ENCODE peak calls at places on chromosomes 2 and 18, in four cellular contexts. T is uterus, B is mammary epithelial cell, S is BE2C. R is an unnamed sample.

GRCh38 chr2:160507464-160507863 is 13.9 kb upstream of the RBMS1 start:
- DNase-seq in T (no peak), B (no peak), S (no peak), R (no peak)

GRCh38 chr2:112031473-112031872 is 23.6 kb upstream of the TMEM87B start:
- DNase-seq in T (peak; percentile 35), B (no peak), S (no peak), R (no peak)

GRCh38 chr2:201118957-201119848 is 3.2 kb downstream of the CFLAR start:
- DNase-seq in T (no peak), B (no peak), S (no peak), R (no peak)

GRCh38 chr2:105237045-105237765 is 4.3 kb upstream of the GPR45 start:
- DNase-seq in T (no peak), B (no peak), S (no peak), R (no peak)

GRCh38 chr2:241649414-241649813 is 11.9 kb downstream of the ATG4B start:
- DNase-seq in T (no peak), B (no peak), S (no peak), R (no peak)

GRCh38 chr2:7083580-7084509 is 166.6 kb downstream of the RNF144A start:
- DNase-seq in T (no peak), B (peak; percentile 19), S (peak; percentile 51), R (peak; percentile 40)

GRCh38 chr2:240868286-240869108 is at the start of gene AGXT:
- DNase-seq in T (peak; percentile 24), B (no peak), S (no peak), R (no peak)

GRCh38 chr2:152413228-152414030 is 78.5 kb downstream of the FMNL2 start:
- DNase-seq in T (no peak), B (no peak), S (no peak), R (no peak)

GRCh38 chr2:3101704-3102055 is 275.9 kb downstream of the EIPR1 start:
- DNase-seq in T (no peak), B (no peak), S (no peak), R (no peak)

GRCh38 chr2:20728114-20728758 is 61.3 kb downstream of the GDF7 start:
- DNase-seq in T (no peak), B (peak; percentile 67), S (peak; percentile 11), R (no peak)

GRCh38 chr2:29844713-29845320 is 76.6 kb downstream of the ALK start:
- DNase-seq in T (no peak), B (no peak), S (no peak), R (no peak)

GRCh38 chr2:122863516-122863915 is 1108.1 kb downstream of the TSN start:
- DNase-seq in T (no peak), B (no peak), S (no peak), R (no peak)

DNA sequence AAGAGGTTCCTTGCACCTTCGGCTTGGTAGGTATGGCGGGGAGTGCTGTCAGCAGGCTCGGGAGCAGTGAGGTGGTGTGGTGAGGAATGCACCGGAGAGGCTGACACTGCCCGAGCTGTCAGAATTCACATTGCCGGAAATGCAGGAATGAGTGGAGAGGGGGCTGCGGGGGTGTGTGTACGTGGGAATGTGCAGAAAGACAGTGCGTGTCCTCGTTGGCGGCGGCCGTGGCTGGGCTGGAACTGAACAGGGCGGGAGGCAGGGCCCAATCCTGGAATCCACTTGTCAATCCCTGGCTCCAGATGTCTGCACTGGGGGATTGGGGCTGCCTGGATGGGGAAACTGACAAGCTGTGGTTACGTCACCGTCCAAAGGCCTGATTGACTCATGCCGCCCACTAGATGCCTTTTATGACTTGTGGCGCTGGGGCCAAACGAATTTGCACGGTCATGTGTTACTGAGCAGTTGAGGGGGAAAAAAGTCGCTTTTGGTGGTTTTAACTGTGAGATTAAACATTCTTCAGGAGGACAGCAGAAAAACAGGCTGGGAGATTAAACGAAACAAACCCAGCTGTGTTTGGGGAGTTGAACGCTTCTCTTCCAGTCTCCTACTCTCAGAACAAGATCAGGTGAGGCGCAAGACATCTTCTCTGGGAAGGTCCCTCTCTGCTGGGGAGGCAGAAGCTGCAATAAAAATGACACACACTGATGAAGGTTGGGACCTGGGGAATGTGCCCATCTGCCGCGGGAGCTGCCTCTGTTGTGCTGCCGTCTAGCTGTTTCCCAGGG is 189.4 kb upstream of the GLI2 start:
- DNase-seq in T (peak; percentile 47), B (no peak), S (no peak), R (no peak)
- TF ChIP-seq CTCF in T (no peak), B (no peak), S (no peak), R (no peak)

DNA sequence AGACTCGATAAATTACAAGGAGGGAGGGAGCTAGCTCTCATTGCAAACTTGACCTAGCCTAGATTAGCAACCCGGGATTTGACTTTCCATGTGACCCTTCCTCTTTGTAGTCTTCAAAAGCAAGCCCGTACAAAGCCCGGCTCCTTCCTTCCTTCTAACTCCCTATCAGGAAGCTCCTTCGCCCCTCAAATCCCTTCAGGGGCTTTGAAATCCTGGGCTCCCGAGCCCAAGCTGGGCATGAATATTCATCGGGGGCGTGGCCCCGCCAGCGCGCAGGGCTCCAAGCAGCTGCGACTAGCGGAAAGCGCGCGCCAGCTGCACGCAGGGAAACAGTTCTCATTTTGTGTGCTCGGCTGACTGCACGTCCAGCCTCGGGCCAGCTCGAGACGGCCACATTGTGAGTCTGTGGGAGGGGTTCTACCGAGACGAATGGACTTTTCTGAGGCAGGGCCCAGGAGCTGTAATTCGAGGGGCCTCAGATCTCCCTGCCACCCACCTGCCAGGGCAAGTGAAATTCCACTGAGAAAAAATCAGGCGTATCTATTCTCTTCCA is 84.0 kb upstream of the PELI1 start:
- DNase-seq in T (peak; percentile 78), B (peak; percentile 59), S (peak; percentile 81), R (peak; percentile 92)
- TF ChIP-seq CTCF in T (peak; percentile 14), B (no peak), S (no peak), R (no peak)

GRCh38 chr2:67567866-67568265 is 170.7 kb downstream of the ETAA1 start:
- DNase-seq in T (no peak), B (no peak), S (no peak), R (no peak)

GRCh38 chr2:67565761-67566160 is 168.6 kb downstream of the ETAA1 start:
- DNase-seq in T (no peak), B (no peak), S (no peak), R (no peak)

GRCh38 chr2:67566958-67567635 is 170.0 kb downstream of the ETAA1 start:
- DNase-seq in T (no peak), B (no peak), S (no peak), R (no peak)

GRCh38 chr2:67564626-67565025 is 167.5 kb downstream of the ETAA1 start:
- DNase-seq in T (no peak), B (no peak), S (no peak), R (no peak)

DNA sequence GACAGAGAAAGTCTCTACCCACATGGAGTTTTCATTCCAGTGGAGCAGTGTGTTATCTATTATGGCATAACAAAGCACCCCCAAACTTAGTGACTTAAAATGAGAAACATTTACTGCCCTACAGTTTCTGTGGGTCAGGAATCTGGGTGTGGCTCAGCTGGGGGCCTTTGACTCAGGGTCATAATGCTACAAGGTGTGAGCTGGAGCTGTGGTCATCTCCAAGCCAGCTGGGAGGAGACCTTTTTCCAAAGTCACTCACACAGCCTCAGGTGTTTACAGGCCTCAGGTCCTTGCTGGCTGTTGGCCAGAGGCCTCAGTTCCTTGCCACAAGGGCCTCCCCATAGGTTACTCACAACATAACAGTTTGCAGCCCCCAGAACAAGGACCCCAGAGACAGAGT is 169.2 kb downstream of the ETAA1 start:
- DNase-seq in T (no peak), B (peak; percentile 30), S (no peak), R (no peak)
- TF ChIP-seq CTCF in T (no peak), B (no peak), S (no peak), R (no peak)

GRCh38 chr2:224850081-224850480 is 133.9 kb upstream of the CCDC195 start:
- DNase-seq in T (no peak), B (peak; percentile 54), S (no peak), R (no peak)

GRCh38 chr2:224847431-224847830 is 131.3 kb upstream of the CCDC195 start:
- DNase-seq in T (no peak), B (no peak), S (no peak), R (no peak)

GRCh38 chr2:224847961-224848850 is 132.0 kb upstream of the CCDC195 start:
- DNase-seq in T (no peak), B (peak; percentile 84), S (peak; percentile 31), R (no peak)

GRCh38 chr2:224849264-224849663 is 133.1 kb upstream of the CCDC195 start:
- DNase-seq in T (no peak), B (peak; percentile 32), S (no peak), R (no peak)
- TF ChIP-seq CTCF in T (no peak), B (peak; percentile 41), S (no peak), R (no peak)

DNA sequence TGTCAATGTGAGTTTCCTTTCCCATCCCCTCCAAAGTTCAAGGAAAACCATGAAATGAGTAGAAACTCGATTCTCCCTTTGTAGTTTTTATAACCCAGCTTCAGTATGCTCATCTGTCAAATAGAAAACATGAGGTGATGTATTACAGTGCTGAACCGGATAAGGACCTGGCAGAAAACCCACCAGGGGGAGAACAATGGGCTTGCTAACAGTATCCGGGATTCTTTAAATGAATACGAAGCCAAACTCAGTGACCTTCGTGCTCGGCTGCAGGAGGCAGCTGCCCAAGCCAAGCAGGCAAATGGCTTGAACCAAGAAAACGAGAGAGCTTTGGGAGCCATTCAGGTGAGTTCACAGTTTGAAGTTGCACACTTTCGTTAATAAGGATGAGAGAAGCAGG is 113.6 kb upstream of the TTC39C start:
- DNase-seq in T (no peak), B (no peak), S (no peak), R (no peak)
- TF ChIP-seq CTCF in T (no peak), B (no peak), S (no peak), R (no peak)

DNA sequence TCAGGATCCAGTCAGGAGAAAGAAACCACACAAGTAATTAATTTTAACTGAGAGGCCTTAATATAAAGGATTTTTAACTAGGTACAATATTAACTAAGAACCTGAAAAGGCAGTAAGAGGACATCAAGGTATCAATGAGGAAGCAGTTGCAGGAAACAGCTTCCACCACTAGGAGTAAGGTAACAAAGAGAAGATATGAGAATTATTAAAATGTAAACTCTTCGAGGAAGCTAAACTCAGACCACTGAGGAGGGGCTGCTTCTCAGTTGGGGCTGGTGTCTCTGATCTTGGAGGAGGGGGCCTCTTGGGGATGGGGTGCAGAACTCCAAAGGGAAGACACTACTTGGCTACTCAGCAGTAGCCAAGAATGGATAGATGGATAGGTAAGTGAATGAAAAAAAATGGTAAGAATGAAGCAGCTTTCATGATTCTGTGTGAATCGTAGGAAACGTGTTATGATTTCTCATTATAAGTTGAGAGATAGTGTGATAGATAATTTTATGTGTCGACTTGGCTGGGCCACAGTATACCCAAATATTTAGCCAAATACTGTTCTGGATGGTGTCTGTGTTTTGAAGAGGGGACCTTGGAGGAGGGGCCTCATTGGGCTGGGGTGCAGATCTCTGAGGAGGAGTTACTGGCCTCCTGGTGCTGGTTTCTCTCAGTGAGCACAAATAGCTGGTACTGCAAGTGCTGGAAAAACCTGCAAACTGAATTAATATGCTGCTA is 547.7 kb upstream of the LRRTM1 start:
- DNase-seq in T (no peak), B (no peak), S (no peak), R (no peak)
- TF ChIP-seq CTCF in T (no peak), B (no peak), S (peak; percentile 22), R (peak; percentile 45)

GRCh38 chr2:170991398-170992185 is 62.5 kb downstream of the GORASP2 start:
- DNase-seq in T (no peak), B (no peak), S (no peak), R (no peak)
- TF ChIP-seq CTCF in T (no peak), B (no peak), S (no peak), R (no peak)

R was measured in glutamatergic neuron.